ENCODE peak calls at places on chromosomes 4 and X, in six cellular contexts. Q is DND-41; Z is hepatocyte; N is CD4-positive, CD25-positive, alpha-beta regulatory T cell; S is mesenchymal stem cell; T is heart left ventricle. X is an unnamed sample. For H3K9me3, the result is how much of the 10 kb centered on the place peaks cover.

GRCh38 chr4:96649536-96649935 is 809.6 kb downstream of the PDHA2 start:
- DNase-seq in Q (peak), Z (no peak), N (no peak), S (peak), T (no peak), X (no peak)

GRCh38 chr4:186904104-186904503 is 180.4 kb upstream of the FAT1 start:
- DNase-seq in Q (no peak), Z (peak), N (no peak), S (peak), T (no peak), X (no peak)

GRCh38 chrX:68498508-68499379 is at the start of gene YIPF6:
- DNase-seq in Q (peak), Z (peak), N (peak), S (peak), T (peak), X (peak)

GRCh38 chr4:183468210-183469095 is 24.0 kb downstream of the CDKN2AIP start:
- DNase-seq in Q (no peak), Z (peak), N (no peak), S (peak), T (no peak), X (no peak)

GRCh38 chr4:184851200-184851541 is 25.4 kb upstream of the ACSL1 start:
- DNase-seq in Q (no peak), Z (no peak), N (no peak), S (no peak), T (no peak), X (no peak)

GRCh38 chrX:32788936-32789335 is 422.4 kb downstream of the DMD start:
- DNase-seq in Q (no peak), Z (peak), N (no peak), S (no peak), T (no peak), X (no peak)

GRCh38 chrX:150482537-150483217 is 85.7 kb upstream of the MTM1 start:
- DNase-seq in Q (no peak), Z (peak), N (no peak), S (peak), T (no peak), X (no peak)

GRCh38 chr4:15089979-15090378 is 87.7 kb downstream of the CPEB2 start:
- DNase-seq in Q (no peak), Z (no peak), N (no peak), S (no peak), T (no peak), X (no peak)

GRCh38 chrX:115642304-115642703 is 81.3 kb downstream of the PLS3 start:
- DNase-seq in Q (no peak), Z (no peak), N (no peak), S (peak), T (no peak), X (no peak)

DNA sequence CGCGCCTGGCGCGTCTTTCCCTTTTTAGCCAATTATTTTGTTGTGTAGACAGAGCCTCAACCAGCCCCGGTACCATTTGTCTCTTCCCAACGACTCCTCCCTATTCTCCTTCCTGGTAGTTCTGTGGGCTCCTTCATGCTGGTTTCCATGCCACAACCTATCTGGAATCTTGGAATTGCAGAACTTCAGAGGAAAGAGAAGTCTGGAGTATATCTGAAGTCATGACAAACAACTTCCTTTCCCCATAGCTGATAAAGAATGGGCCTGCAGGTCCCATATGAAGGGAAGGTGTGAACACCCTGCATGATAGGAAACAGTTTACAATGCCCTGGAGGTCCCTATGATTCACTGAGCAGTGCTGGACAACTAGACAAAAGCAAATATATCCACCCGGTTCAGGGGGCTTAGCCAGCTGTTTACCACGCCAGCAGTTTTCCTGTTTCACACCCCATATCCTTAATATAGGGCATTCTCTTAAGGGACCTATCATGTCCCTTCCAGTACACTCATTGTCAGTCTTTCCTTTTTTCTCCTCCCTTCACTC is 19.4 kb downstream of the FAM9C start:
- DNase-seq in Q (no peak), Z (no peak), N (no peak), S (no peak), T (no peak), X (no peak)
- H3K27ac ChIP-seq in Q (peak), Z (peak), N (no peak), S (no peak), T (no peak), X (no peak)

GRCh38 chr4:124839786-124840390 is 127.4 kb upstream of the ANKRD50 start:
- DNase-seq in Q (no peak), Z (no peak), N (no peak), S (no peak), T (no peak), X (no peak)
- H3K9me3 ChIP-seq in Q (under half), Z (under half), N (under half), S (under half), T (under half), X (under half)

GRCh38 chrX:24790166-24790565 is 96.4 kb downstream of the POLA1 start:
- DNase-seq in Q (no peak), Z (no peak), N (no peak), S (no peak), T (no peak), X (no peak)

DNA sequence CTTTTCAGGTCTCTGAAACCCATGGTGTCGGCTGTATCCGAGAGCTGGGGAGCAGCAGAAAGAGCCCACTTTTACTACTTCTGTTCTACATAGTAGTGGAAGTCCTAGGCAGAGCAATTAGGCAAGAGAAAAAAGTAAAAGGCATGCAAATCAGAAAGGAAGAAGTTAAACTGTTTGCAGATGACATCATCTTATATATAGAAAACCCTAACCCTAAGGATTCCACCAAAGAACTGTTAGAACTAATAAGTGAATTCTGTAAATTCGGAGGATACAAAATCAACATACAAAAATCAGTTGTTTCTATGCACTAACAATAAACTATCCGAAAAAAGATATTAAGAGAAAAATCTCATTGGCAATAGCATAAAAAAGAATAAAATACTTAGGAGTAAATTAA is 95.3 kb downstream of the POLA1 start:
- DNase-seq in Q (no peak), Z (no peak), N (no peak), S (no peak), T (no peak), X (no peak)
- H3K27ac ChIP-seq in Q (no peak), Z (no peak), N (no peak), S (no peak), T (no peak), X (no peak)

DNA sequence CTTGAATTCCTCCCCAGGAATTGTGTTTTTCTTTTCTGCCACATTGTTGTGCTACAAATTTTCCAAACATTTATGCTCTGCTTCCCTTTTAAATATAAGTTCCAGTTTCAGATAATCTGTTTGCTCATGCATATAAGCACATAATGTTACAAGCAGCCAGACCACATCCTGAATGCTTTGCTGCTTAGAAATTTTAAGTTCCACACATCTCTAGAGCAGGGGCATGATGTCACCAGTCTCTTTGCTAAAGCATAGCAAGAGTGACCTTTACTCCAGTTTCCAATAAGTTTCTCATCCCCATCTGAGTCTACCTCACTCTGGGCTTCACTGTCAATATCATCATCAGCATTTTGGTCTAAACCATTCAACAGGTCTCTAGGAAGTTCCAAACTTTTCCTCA is 932.5 kb downstream of the SH3BGRL start:
- DNase-seq in Q (no peak), Z (no peak), N (no peak), S (no peak), T (no peak), X (no peak)
- H3K9me3 ChIP-seq in Q (under half), Z (under half), N (under half), S (under half), T (under half), X (under half)

GRCh38 chr4:139207247-139207646 is 30.2 kb upstream of the ELF2 start:
- DNase-seq in Q (no peak), Z (no peak), N (no peak), S (no peak), T (no peak), X (no peak)
- H3K27ac ChIP-seq in Q (no peak), Z (no peak), N (no peak), S (no peak), T (peak), X (no peak)

GRCh38 chr4:158299459-158300007 is 89.2 kb downstream of the TMEM144 start:
- DNase-seq in Q (no peak), Z (peak), N (no peak), S (no peak), T (no peak), X (no peak)
- H3K9me3 ChIP-seq in Q (under half), Z (under half), N (under half), S (under half), T (under half), X (under half)

GRCh38 chr4:129080129-129080528 is 13.2 kb downstream of the SCLT1 start:
- DNase-seq in Q (no peak), Z (no peak), N (no peak), S (no peak), T (no peak), X (no peak)
- H3K27ac ChIP-seq in Q (no peak), Z (no peak), N (no peak), S (no peak), T (no peak), X (no peak)

GRCh38 chrX:70038951-70039350 is 10.8 kb downstream of the AWAT2 start:
- DNase-seq in Q (no peak), Z (no peak), N (no peak), S (no peak), T (no peak), X (no peak)
- H3K9me3 ChIP-seq in Q (under half), Z (under half), N (under half), S (under half), T (under half), X (under half)

GRCh38 chrX:97117572-97117971 is 233.9 kb downstream of the RPA4 start:
- DNase-seq in Q (no peak), Z (no peak), N (no peak), S (no peak), T (no peak), X (no peak)
- H3K27ac ChIP-seq in Q (no peak), Z (no peak), N (no peak), S (no peak), T (no peak), X (no peak)

X was measured in CD4-positive, alpha-beta T cell.